ENCODE peak calls at places on chromosomes 11 and 22, in seven cellular contexts. E is IMR-90, I is neuronal stem cell, P is H9, C is H1, Y is mesenchymal stem cell, L is trophoblast cell. U is an unnamed sample.

GRCh38 chr11:110565344-110565684 is 135.6 kb downstream of the FDX1 start:
- DNase-seq in E (peak), I (no peak), P (peak), C (peak), Y (peak), L (peak), U (peak)

GRCh38 chr11:115707180-115707905 is 203.1 kb upstream of the CADM1 start:
- DNase-seq in E (no peak), I (no peak), P (no peak), C (no peak), Y (no peak), L (no peak), U (no peak)

GRCh38 chr22:39090426-39091064 is 6.5 kb upstream of the APOBEC3H start:
- DNase-seq in E (no peak), I (no peak), P (no peak), C (no peak), Y (no peak), L (no peak), U (no peak)

GRCh38 chr22:32518351-32518750 is 43.7 kb downstream of the FBXO7 start:
- DNase-seq in E (no peak), I (no peak), P (no peak), C (no peak), Y (no peak), L (no peak), U (no peak)

GRCh38 chr11:10990160-10990559 is 132.3 kb upstream of the ZBED5 start:
- DNase-seq in E (no peak), I (no peak), P (no peak), C (no peak), Y (no peak), L (no peak), U (no peak)

GRCh38 chr11:12143461-12144258 is 33.3 kb downstream of the MICAL2 start:
- DNase-seq in E (no peak), I (no peak), P (no peak), C (no peak), Y (no peak), L (peak), U (no peak)

GRCh38 chr22:50175921-50176849 is 5.7 kb downstream of the PANX2 start:
- DNase-seq in E (no peak), I (no peak), P (no peak), C (no peak), Y (no peak), L (no peak), U (no peak)

GRCh38 chr11:18080451-18080850 is 25.4 kb downstream of the SAAL1 start:
- DNase-seq in E (no peak), I (no peak), P (no peak), C (no peak), Y (no peak), L (no peak), U (no peak)

GRCh38 chr11:134246100-134246499 is 7.1 kb downstream of the THYN1 start:
- DNase-seq in E (no peak), I (no peak), P (no peak), C (no peak), Y (no peak), L (no peak), U (no peak)

GRCh38 chr11:114354076-114354475 is 46.2 kb downstream of the C11orf71 start:
- DNase-seq in E (peak), I (no peak), P (no peak), C (no peak), Y (peak), L (peak), U (peak)

GRCh38 chr11:15807827-15808226 is 548.5 kb downstream of the SOX6 start:
- DNase-seq in E (no peak), I (no peak), P (no peak), C (no peak), Y (no peak), L (no peak), U (peak)

DNA sequence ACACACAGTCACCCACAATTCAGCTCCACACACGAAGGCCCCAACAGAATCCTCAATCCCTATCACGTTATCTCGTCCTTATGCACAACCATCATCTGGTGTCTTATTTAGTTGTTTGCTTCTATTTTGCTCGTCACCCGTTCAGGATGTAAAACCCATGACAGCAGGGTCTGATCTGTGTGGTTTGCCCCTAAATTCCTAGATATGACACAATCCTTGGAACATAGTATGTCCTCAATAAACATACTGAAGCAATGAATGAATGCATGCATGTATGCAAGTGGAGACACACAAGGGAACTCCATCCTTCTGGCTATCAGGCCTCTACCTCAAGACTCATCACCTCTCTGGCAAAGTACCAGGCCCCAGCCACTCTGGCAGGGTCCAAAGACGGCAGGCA is 20.2 kb downstream of the STARD10 start:
- DNase-seq in E (peak), I (no peak), P (no peak), C (no peak), Y (no peak), L (no peak), U (no peak)
- H3K23ac ChIP-seq in E (no peak), I (no peak), P (no peak), C (no peak), Y (no peak), L (no peak), U (no peak)

DNA sequence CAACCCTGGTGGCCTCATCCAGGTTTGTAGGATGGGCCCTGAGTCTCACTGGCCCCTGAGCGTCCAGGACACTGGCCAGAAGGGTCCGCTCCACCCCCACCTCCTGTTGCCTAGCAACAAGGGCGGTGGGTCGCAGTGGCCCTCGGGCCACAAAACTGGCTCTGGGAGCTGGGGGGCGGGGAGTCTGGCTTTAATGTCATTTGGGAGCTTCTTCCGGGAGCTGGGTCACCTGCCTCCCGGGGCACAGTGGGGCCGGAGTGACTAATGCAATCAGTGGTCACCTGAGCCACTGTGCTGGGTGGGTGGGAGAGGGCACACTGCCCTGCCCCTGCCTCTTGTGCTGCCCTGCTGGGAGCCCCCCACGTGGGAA is 2.6 kb downstream of the TH start:
- DNase-seq in E (no peak), I (no peak), P (no peak), C (no peak), Y (no peak), L (no peak), U (no peak)
- H3K23ac ChIP-seq in E (no peak), I (no peak), P (no peak), C (no peak), Y (no peak), L (no peak), U (no peak)

GRCh38 chr11:2707736-2708135 is 7.9 kb upstream of the KCNQ1OT1 start:
- DNase-seq in E (no peak), I (no peak), P (no peak), C (no peak), Y (no peak), L (no peak), U (no peak)

GRCh38 chr11:2708151-2708581 is 8.4 kb upstream of the KCNQ1OT1 start:
- DNase-seq in E (no peak), I (no peak), P (no peak), C (no peak), Y (no peak), L (no peak), U (no peak)

GRCh38 chr11:2704896-2705606 is 5.3 kb upstream of the KCNQ1OT1 start:
- DNase-seq in E (no peak), I (no peak), P (no peak), C (no peak), Y (no peak), L (no peak), U (no peak)

GRCh38 chr11:2704356-2704755 is 4.6 kb upstream of the KCNQ1OT1 start:
- DNase-seq in E (no peak), I (no peak), P (no peak), C (no peak), Y (no peak), L (no peak), U (no peak)

GRCh38 chr11:2706321-2706720 is 6.5 kb upstream of the KCNQ1OT1 start:
- DNase-seq in E (no peak), I (no peak), P (no peak), C (no peak), Y (no peak), L (no peak), U (no peak)
- H3K23ac ChIP-seq in E (no peak), I (no peak), P (no peak), C (no peak), Y (no peak), L (no peak), U (no peak)

DNA sequence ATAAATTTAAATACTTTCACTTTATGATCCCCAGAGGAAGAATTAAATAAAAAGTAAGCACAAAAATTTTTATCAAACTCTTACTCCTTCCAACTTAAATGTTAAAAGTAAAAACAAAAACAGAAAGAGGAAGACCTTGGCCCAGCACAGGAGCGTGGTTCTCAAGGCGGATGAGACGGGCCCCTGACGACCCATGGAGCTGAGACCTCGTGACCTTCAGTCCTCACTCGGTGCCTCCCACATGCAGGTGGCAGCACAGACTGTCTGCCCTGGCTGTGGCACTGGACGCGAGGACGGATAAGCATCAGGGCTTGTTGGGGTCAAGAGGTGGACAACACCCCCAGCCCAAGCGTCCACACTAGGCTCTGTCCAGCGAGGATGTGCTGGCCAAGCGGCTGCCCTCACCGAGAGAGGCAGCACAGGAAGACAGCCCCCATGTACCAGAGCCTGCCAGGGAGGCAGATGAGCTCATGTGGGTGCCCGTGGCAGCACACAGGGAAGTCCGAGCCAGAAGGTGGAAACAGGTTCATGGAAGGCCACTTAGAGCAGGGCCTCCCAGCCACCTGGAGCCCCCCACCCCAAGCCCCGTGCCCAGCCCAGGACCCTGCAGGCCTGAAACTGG is 1389.8 kb downstream of the TBC1D22A start:
- DNase-seq in E (no peak), I (no peak), P (no peak), C (no peak), Y (no peak), L (no peak), U (no peak)
- H3K23ac ChIP-seq in E (no peak), I (no peak), P (no peak), C (no peak), Y (no peak), L (no peak), U (no peak)

GRCh38 chr22:22167791-22168189 is 76.8 kb upstream of the VPREB1 start:
- DNase-seq in E (no peak), I (no peak), P (no peak), C (no peak), Y (no peak), L (no peak), U (no peak)

GRCh38 chr22:22169923-22170322 is 74.7 kb upstream of the VPREB1 start:
- DNase-seq in E (no peak), I (no peak), P (no peak), C (no peak), Y (no peak), L (no peak), U (no peak)

GRCh38 chr22:22166941-22167713 is 77.5 kb upstream of the VPREB1 start:
- DNase-seq in E (no peak), I (no peak), P (no peak), C (no peak), Y (no peak), L (no peak), U (no peak)

GRCh38 chr22:22168941-22169867 is 75.4 kb upstream of the VPREB1 start:
- DNase-seq in E (no peak), I (no peak), P (no peak), C (no peak), Y (no peak), L (no peak), U (no peak)

GRCh38 chr22:22168190-22168940 is 76.2 kb upstream of the VPREB1 start:
- DNase-seq in E (peak), I (no peak), P (peak), C (no peak), Y (peak), L (no peak), U (peak)
- H3K23ac ChIP-seq in E (no peak), I (no peak), P (no peak), C (no peak), Y (no peak), L (no peak), U (no peak)

GRCh38 chr22:46673677-46674236 is 53.6 kb downstream of the GRAMD4 start:
- DNase-seq in E (no peak), I (no peak), P (no peak), C (no peak), Y (no peak), L (no peak), U (no peak)
- H3K23ac ChIP-seq in E (no peak), I (no peak), P (no peak), C (no peak), Y (no peak), L (no peak), U (no peak)

DNA sequence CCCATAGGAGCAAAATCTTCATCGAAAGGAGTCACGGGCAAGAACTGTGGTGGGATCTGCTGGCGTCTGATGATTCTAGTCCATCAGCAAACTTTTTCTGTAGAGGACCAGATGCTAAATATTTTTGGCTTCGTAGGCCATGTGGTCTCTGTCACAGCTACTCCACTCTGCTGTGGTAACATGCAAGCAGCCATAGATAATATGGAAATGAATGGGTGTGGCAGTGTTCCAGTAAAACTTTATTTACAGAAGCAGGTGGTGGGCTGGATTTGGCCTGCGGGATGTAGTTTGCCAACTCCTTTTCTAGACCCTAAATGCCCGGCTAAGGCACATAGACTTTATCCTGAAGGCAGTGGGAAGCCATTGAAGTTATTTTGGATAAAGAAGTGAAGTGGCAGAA is 32.9 kb downstream of the BMAL1 start:
- DNase-seq in E (no peak), I (no peak), P (no peak), C (no peak), Y (peak), L (no peak), U (no peak)
- H3K23ac ChIP-seq in E (no peak), I (no peak), P (no peak), C (no peak), Y (no peak), L (no peak), U (no peak)

GRCh38 chr22:34696557-34696956 is 369.4 kb upstream of the ISX start:
- DNase-seq in E (no peak), I (peak), P (peak), C (peak), Y (no peak), L (no peak), U (peak)

GRCh38 chr22:34702279-34702678 is 363.7 kb upstream of the ISX start:
- DNase-seq in E (no peak), I (no peak), P (no peak), C (no peak), Y (no peak), L (no peak), U (no peak)
- H3K23ac ChIP-seq in E (no peak), I (no peak), P (no peak), C (no peak), Y (no peak), L (no peak), U (no peak)

GRCh38 chr11:86489442-86489841 is 114.8 kb downstream of the CCDC81 start:
- DNase-seq in E (no peak), I (no peak), P (no peak), C (no peak), Y (no peak), L (no peak), U (no peak)

GRCh38 chr11:86495341-86495740 is 120.7 kb downstream of the CCDC81 start:
- DNase-seq in E (no peak), I (no peak), P (no peak), C (no peak), Y (no peak), L (no peak), U (no peak)

GRCh38 chr11:86491048-86491447 is 116.4 kb downstream of the CCDC81 start:
- DNase-seq in E (no peak), I (no peak), P (no peak), C (no peak), Y (no peak), L (no peak), U (no peak)

GRCh38 chr11:86490582-86490981 is 115.9 kb downstream of the CCDC81 start:
- DNase-seq in E (no peak), I (no peak), P (no peak), C (no peak), Y (no peak), L (no peak), U (no peak)

GRCh38 chr11:86492370-86493030 is 117.8 kb downstream of the CCDC81 start:
- DNase-seq in E (no peak), I (no peak), P (no peak), C (no peak), Y (no peak), L (no peak), U (no peak)
- H3K23ac ChIP-seq in E (no peak), I (no peak), P (no peak), C (no peak), Y (no peak), L (no peak), U (no peak)

DNA sequence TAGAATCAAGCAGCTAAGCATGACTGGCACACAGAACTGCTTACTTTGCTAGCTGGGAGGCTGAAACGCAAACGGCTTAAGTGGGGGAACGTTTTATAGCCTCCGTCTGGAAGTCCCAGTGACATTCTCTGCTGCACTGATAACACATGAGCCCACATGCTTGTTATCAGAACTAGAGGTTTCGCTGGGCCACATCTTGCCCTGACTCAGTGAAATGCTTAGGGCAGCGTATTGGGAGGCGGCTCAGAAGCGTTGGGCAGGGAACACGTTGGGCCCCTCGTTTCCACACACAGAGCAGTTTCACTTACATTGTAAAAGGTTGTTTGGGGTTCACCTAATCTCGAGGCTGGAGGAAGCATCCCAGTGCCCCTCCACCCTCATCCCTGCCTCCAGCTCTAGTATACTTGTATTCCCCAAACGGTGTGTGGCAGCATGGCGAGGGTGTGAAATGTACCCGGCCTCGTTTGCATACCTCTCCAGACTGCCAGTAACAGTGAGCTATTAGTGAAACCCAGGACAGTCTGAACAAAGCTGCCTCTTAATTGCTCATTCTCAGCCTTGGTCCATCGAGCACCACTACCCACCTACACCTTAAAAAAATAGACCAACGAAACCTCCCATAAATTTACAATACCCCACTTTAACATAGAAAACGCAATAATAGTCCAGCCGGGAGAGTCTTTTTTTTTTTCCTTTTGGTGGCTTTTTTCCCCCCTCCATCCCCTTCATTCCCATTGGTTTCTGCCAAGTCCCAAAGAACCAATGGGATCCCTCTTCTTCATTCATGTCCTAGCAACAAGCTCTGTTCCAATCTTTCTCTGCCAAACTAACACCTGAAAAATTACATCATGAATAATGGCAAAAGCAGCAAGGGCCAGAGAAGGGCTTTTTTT is 218.8 kb upstream of the SORL1-AS1 start:
- DNase-seq in E (peak), I (no peak), P (no peak), C (peak), Y (no peak), L (no peak), U (no peak)
- H3K23ac ChIP-seq in E (no peak), I (no peak), P (no peak), C (no peak), Y (no peak), L (no peak), U (no peak)

U was measured in mesendoderm.